ENCODE peak calls at places on chromosomes 11 and 22, in ten cellular contexts. L, G, Y, F, I, Q, N, V, J and Z are unnamed samples.

GRCh38 chr11:68509105-68509504 is 48.6 kb downstream of the PPP6R3 start:
- DNase-seq in G (no peak), Y (no peak), V (no peak), I (no peak), Q (peak), F (no peak), J (no peak), L (no peak), N (no peak), Z (no peak)

GRCh38 chr11:75013051-75013450 is 24.3 kb downstream of the NEU3 start:
- DNase-seq in F (no peak), G (no peak), V (no peak), Q (peak), Y (no peak), L (no peak), J (no peak), I (no peak), N (no peak), Z (no peak)

GRCh38 chr11:104005234-104005855 is 31.1 kb upstream of the DDI1 start:
- DNase-seq in N (no peak), V (no peak), G (no peak), Y (no peak), Q (peak), L (no peak), I (no peak), F (no peak), J (no peak), Z (no peak)

GRCh38 chr11:68448604-68449011 is 11.9 kb upstream of the PPP6R3 start:
- DNase-seq in V (no peak), Q (no peak), I (no peak), J (no peak), G (no peak), L (no peak), Y (no peak), N (no peak), F (no peak), Z (no peak)

GRCh38 chr22:29144786-29145160 is 60.9 kb upstream of the EMID1 start:
- DNase-seq in Q (no peak), J (no peak), V (no peak), Y (no peak), N (no peak), L (no peak), G (no peak), F (no peak), I (no peak), Z (no peak)

GRCh38 chr22:19874307-19875060 is 19.8 kb upstream of the GNB1L start:
- DNase-seq in J (peak), G (no peak), Q (no peak), Y (no peak), V (no peak), N (peak), L (peak), F (no peak), I (no peak), Z (peak)

GRCh38 chr22:40797427-40797826 is 21.7 kb downstream of the SLC25A17 start:
- DNase-seq in I (no peak), Y (no peak), N (no peak), Q (peak), F (no peak), V (no peak), J (no peak), L (no peak), G (no peak), Z (no peak)

GRCh38 chr11:12094872-12095800 is 15.3 kb upstream of the MICAL2 start:
- DNase-seq in Q (no peak), L (no peak), N (no peak), V (no peak), Y (no peak), I (no peak), F (no peak), J (no peak), G (no peak), Z (no peak)